ENCODE peak calls at places on chromosomes 12 and 14, in four cellular contexts. One of them, this sample, is unnamed.

GRCh38 chr12:138898-139534 is 72.4 kb downstream of the IQSEC3 start:
- DNase-seq in HepG2: no peak
- DNase-seq in H1: no peak
- DNase-seq in GM12878: no peak
- DNase-seq in this sample: peak

GRCh38 chr14:69818760-69819191 is 21.7 kb upstream of the SLC10A1 start:
- DNase-seq in HepG2: peak
- DNase-seq in H1: peak
- DNase-seq in GM12878: peak
- DNase-seq in this sample: peak

GRCh38 chr12:1773937-1774655 is 46.3 kb upstream of the LRTM2 start:
- DNase-seq in HepG2: no peak
- DNase-seq in H1: no peak
- DNase-seq in GM12878: no peak
- DNase-seq in this sample: no peak

GRCh38 chr14:76551116-76551515 is 175.2 kb downstream of the ESRRB start:
- DNase-seq in HepG2: no peak
- DNase-seq in H1: no peak
- DNase-seq in GM12878: no peak
- DNase-seq in this sample: no peak

GRCh38 chr14:78974691-78975090 is 804.5 kb downstream of the NRXN3 start:
- DNase-seq in HepG2: no peak
- DNase-seq in H1: no peak
- DNase-seq in GM12878: no peak
- DNase-seq in this sample: no peak

GRCh38 chr12:47504775-47505446 is 200.9 kb downstream of the RPAP3 start:
- DNase-seq in HepG2: no peak
- DNase-seq in H1: no peak
- DNase-seq in GM12878: no peak
- DNase-seq in this sample: no peak

GRCh38 chr12:108457006-108457733 is 57.9 kb upstream of the FICD start:
- DNase-seq in HepG2: peak
- DNase-seq in H1: no peak
- DNase-seq in GM12878: peak
- DNase-seq in this sample: peak

GRCh38 chr14:73463411-73463810 is 5.1 kb upstream of the NUMB start:
- DNase-seq in HepG2: peak
- DNase-seq in H1: no peak
- DNase-seq in GM12878: no peak
- DNase-seq in this sample: no peak

GRCh38 chr12:131773582-131774221 is 54.5 kb upstream of the MMP17 start:
- DNase-seq in HepG2: no peak
- DNase-seq in H1: no peak
- DNase-seq in GM12878: peak
- DNase-seq in this sample: peak

GRCh38 chr14:54353266-54353665 is 43.5 kb upstream of the CDKN3 start:
- DNase-seq in HepG2: peak
- DNase-seq in H1: no peak
- DNase-seq in GM12878: no peak
- DNase-seq in this sample: no peak

GRCh38 chr12:47770086-47770726 is 2.8 kb upstream of the SLC48A1 start:
- DNase-seq in HepG2: peak
- DNase-seq in H1: no peak
- DNase-seq in GM12878: no peak
- DNase-seq in this sample: no peak

GRCh38 chr14:67457782-67458181 is 30.7 kb downstream of the TMEM229B start:
- DNase-seq in HepG2: no peak
- DNase-seq in H1: peak
- DNase-seq in GM12878: no peak
- DNase-seq in this sample: peak

GRCh38 chr14:61661471-61661988 is 33.8 kb upstream of the HIF1A start:
- DNase-seq in HepG2: no peak
- DNase-seq in H1: no peak
- DNase-seq in GM12878: peak
- DNase-seq in this sample: no peak

GRCh38 chr12:129532082-129532481 is 371.7 kb downstream of the TMEM132D start:
- DNase-seq in HepG2: no peak
- DNase-seq in H1: no peak
- DNase-seq in GM12878: no peak
- DNase-seq in this sample: no peak

GRCh38 chr14:53630336-53630735 is 326.3 kb downstream of the BMP4 start:
- DNase-seq in HepG2: no peak
- DNase-seq in H1: no peak
- DNase-seq in GM12878: no peak
- DNase-seq in this sample: no peak

GRCh38 chr14:42556551-42556950 is 949.9 kb downstream of the LRFN5 start:
- DNase-seq in HepG2: no peak
- DNase-seq in H1: no peak
- DNase-seq in GM12878: no peak
- DNase-seq in this sample: no peak

DNA sequence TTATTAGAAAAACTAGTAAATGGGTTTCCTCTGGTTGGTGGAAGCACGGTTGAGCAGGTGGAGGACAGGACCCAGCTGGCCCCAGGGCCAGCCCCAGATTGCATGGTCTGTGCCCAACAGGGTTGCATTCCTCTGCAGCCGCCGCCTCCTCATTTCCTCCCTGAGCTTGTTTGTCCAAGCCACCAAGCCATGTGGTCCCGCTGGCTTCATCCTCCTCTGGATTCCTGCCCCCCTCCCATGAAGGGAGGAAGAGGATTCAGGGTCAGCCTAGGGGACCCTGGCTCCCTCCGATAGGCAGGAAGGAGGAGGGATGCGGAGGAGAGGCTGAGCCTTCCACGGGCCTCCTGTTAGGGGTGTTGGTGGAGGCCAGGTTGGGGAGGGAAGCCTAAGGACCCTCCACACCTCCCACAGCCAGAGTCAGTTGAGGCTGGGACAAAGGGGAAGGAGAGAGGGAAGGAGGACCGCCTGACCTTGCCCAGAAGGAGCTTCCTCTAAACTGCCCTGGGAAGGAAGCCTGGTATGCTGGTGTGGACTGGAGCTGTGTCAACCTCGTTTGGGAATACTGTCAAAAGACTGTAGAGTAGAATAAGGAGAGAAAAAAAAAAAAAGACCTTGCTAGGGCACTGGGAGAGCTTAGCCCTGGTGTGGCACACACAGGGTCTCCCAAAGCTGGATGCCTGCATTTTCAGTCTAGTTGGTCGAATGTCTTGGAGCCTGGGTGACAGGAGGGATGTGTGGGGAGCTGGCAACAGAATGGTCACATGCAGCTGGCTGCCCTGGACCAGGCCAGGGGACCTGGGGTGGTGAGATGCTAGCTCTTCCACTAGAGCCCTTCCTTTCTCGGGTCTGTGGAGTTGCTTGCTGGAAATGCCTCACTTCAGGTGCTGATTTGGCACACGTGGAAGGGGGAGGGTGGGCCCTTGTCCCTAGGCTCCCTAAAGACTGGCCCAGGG is 42.4 kb downstream of the PLEKHG3 start:
- DNase-seq in HepG2: no peak
- DNase-seq in H1: no peak
- DNase-seq in GM12878: no peak
- DNase-seq in this sample: no peak
- TF ChIP-seq CREB1 in HepG2: no peak
- TF ChIP-seq CREB1 in H1: no peak
- TF ChIP-seq CREB1 in GM12878: no peak
- TF ChIP-seq CREB1 in this sample: no peak

GRCh38 chr12:71752887-71753286 is 1.8 kb upstream of the RAB21 start:
- DNase-seq in HepG2: no peak
- DNase-seq in H1: no peak
- DNase-seq in GM12878: no peak
- DNase-seq in this sample: no peak
- H3K27ac ChIP-seq in HepG2: no peak
- H3K27ac ChIP-seq in H1: no peak
- H3K27ac ChIP-seq in GM12878: no peak
- H3K27ac ChIP-seq in this sample: no peak

GRCh38 chr12:83826112-83826511 is 1086.5 kb downstream of the SLC6A15 start:
- DNase-seq in HepG2: no peak
- DNase-seq in H1: peak
- DNase-seq in GM12878: no peak
- DNase-seq in this sample: peak
- TF ChIP-seq CREB1 in HepG2: no peak
- TF ChIP-seq CREB1 in H1: peak
- TF ChIP-seq CREB1 in GM12878: no peak
- TF ChIP-seq CREB1 in this sample: no peak

GRCh38 chr12:49397000-49397399 is 29.7 kb downstream of the SPATS2 start:
- DNase-seq in HepG2: no peak
- DNase-seq in H1: no peak
- DNase-seq in GM12878: no peak
- DNase-seq in this sample: no peak
- H3K27ac ChIP-seq in HepG2: no peak
- H3K27ac ChIP-seq in H1: no peak
- H3K27ac ChIP-seq in GM12878: no peak
- H3K27ac ChIP-seq in this sample: peak

DNA sequence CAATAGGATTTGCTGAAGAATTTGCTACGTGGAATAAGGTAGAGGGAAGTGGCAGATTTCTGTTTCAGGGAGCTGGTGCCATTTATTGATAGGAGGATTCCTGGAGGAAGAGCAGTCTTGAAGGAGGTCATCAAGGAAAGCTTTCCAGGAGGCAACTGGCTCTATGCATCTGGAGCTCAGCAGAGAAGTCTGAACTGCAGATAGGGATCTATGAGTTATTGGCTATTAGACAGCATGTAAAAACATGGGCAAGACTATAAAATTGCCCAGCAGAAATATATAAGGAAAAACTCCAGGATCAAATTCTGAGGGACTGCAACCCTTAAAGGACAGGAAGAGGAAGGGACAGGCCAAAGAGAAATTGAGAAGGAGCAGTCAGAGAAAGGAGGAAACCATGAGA is 8.9 kb upstream of the RAP1B start:
- DNase-seq in HepG2: no peak
- DNase-seq in H1: no peak
- DNase-seq in GM12878: no peak
- DNase-seq in this sample: no peak
- TF ChIP-seq CREB1 in HepG2: no peak
- TF ChIP-seq CREB1 in H1: no peak
- TF ChIP-seq CREB1 in GM12878: no peak
- TF ChIP-seq CREB1 in this sample: no peak

GRCh38 chr14:97266653-97267052 is 469.5 kb downstream of the VRK1 start:
- DNase-seq in HepG2: peak
- DNase-seq in H1: no peak
- DNase-seq in GM12878: no peak
- DNase-seq in this sample: peak
- H3K27ac ChIP-seq in HepG2: no peak
- H3K27ac ChIP-seq in H1: no peak
- H3K27ac ChIP-seq in GM12878: no peak
- H3K27ac ChIP-seq in this sample: no peak

GRCh38 chr14:97387252-97387882 is 590.2 kb downstream of the VRK1 start:
- DNase-seq in HepG2: no peak
- DNase-seq in H1: no peak
- DNase-seq in GM12878: no peak
- DNase-seq in this sample: no peak
- TF ChIP-seq CREB1 in HepG2: no peak
- TF ChIP-seq CREB1 in H1: no peak
- TF ChIP-seq CREB1 in GM12878: no peak
- TF ChIP-seq CREB1 in this sample: no peak

GRCh38 chr12:107365703-107366102 is 272.4 kb upstream of the CRY1 start:
- DNase-seq in HepG2: no peak
- DNase-seq in H1: no peak
- DNase-seq in GM12878: no peak
- DNase-seq in this sample: no peak
- H3K27ac ChIP-seq in HepG2: no peak
- H3K27ac ChIP-seq in H1: no peak
- H3K27ac ChIP-seq in GM12878: no peak
- H3K27ac ChIP-seq in this sample: no peak

DNA sequence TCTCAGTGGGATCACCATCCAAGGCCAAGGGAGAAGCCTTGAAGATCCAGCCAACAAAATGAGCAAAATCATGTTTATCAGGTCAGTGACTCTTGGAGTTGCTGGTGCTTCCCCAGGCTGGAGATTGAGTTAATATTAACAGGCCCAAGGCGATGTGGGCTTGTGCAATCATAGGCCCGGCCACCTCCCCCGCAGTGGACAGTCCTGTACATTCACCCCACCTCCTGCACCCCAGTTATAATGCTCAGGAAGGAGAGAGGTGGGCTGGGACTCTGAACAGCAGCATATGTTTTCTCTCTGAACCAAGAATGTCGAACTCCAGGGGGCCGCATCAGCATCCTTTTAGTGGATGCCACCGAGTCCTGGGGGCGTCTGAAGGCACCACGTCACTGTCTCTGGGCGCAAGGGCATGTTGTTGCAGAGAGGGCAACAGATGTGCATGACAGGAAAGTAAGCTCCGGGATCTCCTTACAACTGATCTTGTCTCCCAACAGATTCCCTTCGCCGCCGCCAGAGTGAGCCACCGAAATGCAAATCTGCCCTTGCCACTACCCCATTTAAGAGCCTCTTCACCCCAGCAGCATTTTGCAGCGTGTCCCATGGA is 32.2 kb upstream of the SERPINA6 start:
- DNase-seq in HepG2: peak
- DNase-seq in H1: peak
- DNase-seq in GM12878: no peak
- DNase-seq in this sample: peak
- TF ChIP-seq CREB1 in HepG2: peak
- TF ChIP-seq CREB1 in H1: no peak
- TF ChIP-seq CREB1 in GM12878: no peak
- TF ChIP-seq CREB1 in this sample: peak

This sample was measured in GM23338.